ENCODE peak calls at places on chromosomes 7 and 10, in four cellular contexts. L is HepG2, S is GM12878, K is H1. B is an unnamed sample.
A peak's percentile ranks its signal among the peaks of the same experiment; 100 is the strongest.

GRCh38 chr10:29596826-29597225 is 37.9 kb downstream of the SVIL start:
- DNase-seq in L (no peak), S (no peak), K (no peak), B (no peak)

GRCh38 chr10:47458466-47459154 is 25.3 kb downstream of the ANXA8 start:
- DNase-seq in L (no peak), S (no peak), K (no peak), B (no peak)

GRCh38 chr7:108284349-108285017 is 154.3 kb upstream of the LAMB4 start:
- DNase-seq in L (no peak), S (no peak), K (no peak), B (no peak)

GRCh38 chr7:26376208-26376917 is 84.7 kb downstream of the SNX10 start:
- DNase-seq in L (peak; percentile 23), S (no peak), K (no peak), B (no peak)

GRCh38 chr10:79260803-79261740 is 86.2 kb upstream of the PPIF start:
- DNase-seq in L (peak; percentile 58), S (no peak), K (no peak), B (peak; percentile 36)

GRCh38 chr7:105617280-105618015 is 36.2 kb upstream of the EFCAB10 start:
- DNase-seq in L (no peak), S (no peak), K (no peak), B (no peak)

GRCh38 chr10:117684673-117685211 is 142.2 kb downstream of the EMX2 start:
- DNase-seq in L (no peak), S (no peak), K (no peak), B (no peak)

GRCh38 chr10:28722065-28722803 is 44.9 kb downstream of the BAMBI start:
- DNase-seq in L (no peak), S (no peak), K (peak; percentile 36), B (peak; percentile 25)

GRCh38 chr10:29151011-29151410 is 137.9 kb upstream of the LYZL1 start:
- DNase-seq in L (no peak), S (no peak), K (no peak), B (no peak)

GRCh38 chr7:71473366-71473967 is 341.5 kb downstream of the GALNT17 start:
- DNase-seq in L (no peak), S (no peak), K (no peak), B (no peak)

GRCh38 chr7:5173490-5173889 is 16.5 kb upstream of the WIPI2 start:
- DNase-seq in L (no peak), S (no peak), K (no peak), B (no peak)

GRCh38 chr7:2143450-2143849 is 89.3 kb downstream of the MAD1L1 start:
- DNase-seq in L (no peak), S (no peak), K (no peak), B (no peak)

GRCh38 chr7:7918736-7919448 is 49.7 kb upstream of the GLCCI1 start:
- DNase-seq in L (no peak), S (peak; percentile 36), K (no peak), B (no peak)

GRCh38 chr10:117499248-117500105 is 43.1 kb upstream of the EMX2 start:
- DNase-seq in L (no peak), S (no peak), K (no peak), B (no peak)

GRCh38 chr7:50307368-50308012 is 3.0 kb downstream of the IKZF1 start:
- DNase-seq in L (no peak), S (no peak), K (no peak), B (no peak)

GRCh38 chr7:50306491-50307367 is 2.2 kb downstream of the IKZF1 start:
- DNase-seq in L (no peak), S (no peak), K (no peak), B (no peak)

GRCh38 chr7:50304158-50304910 is at the start of gene IKZF1:
- DNase-seq in L (no peak), S (no peak), K (no peak), B (no peak)

GRCh38 chr7:50304911-50305621 is 550 bp downstream of the IKZF1 start:
- DNase-seq in L (no peak), S (no peak), K (no peak), B (no peak)

DNA sequence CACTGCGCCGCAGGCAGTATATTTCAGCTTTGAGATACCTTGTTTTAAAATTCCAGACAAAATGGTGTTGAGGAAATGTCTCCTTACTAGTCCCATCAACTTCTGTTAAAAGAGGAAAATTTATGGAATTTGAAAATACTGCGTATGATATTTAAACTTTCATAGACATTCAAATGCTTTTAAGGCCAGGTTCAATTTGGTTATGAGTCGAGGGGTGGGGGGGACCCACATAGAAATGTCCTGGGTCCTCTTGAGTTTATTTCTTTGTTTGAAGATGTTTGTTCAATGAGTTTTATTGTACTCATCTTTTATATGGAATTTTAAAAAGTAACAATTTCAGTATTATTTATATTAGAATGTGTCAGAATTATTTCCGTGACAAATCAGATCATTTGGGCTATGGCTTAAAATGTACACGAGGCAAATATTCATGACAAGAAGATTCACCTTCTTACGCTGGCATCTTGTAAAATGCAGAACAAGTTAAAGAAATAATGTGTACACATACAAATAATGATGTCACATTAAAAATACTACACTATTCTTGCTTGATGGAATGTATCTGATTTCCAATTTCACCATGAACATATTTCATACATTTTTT is 1.3 kb downstream of the IKZF1 start:
- DNase-seq in L (no peak), S (no peak), K (no peak), B (no peak)
- H3K4me3 ChIP-seq in L (no peak overlapping the region), S (peak overlapping the region; percentile 79), K (no peak overlapping the region), B (no peak overlapping the region)

DNA sequence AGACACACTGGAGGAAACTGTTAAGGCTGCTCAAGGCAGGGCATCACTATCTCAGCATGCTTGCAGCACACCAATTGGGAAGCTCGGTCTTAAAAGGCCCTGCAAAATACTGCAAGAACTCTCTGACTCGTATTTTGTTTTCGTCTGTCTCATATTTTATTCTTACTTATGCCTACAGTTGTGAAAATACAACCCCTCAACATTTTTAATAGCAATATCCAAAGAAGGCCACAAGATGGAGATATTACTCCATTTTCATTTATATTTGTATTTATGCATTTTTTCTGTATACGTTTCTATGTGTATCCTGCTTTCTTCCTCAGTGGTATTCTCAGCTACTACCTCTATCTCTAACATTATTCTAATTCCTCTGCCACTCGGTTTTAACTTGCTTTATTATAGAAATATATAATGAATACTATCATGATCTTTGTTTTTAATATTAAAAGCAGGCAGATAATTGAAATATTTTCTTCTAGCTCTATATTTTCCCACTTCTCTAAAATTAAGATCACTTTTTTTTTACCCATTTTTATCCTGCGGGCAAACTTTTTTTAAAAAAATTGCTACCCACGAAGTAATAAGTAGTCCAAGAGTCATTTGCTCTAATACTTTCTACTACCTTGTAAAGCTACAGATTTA is 10.0 kb downstream of the DNAJC1 start:
- DNase-seq in L (no peak), S (no peak), K (no peak), B (no peak)
- TF ChIP-seq SUZ12 in L (no peak), S (no peak), K (no peak), B (no peak)

GRCh38 chr7:143514995-143515735 is 37.5 kb downstream of the TAS2R41 start:
- DNase-seq in L (no peak), S (no peak), K (no peak), B (no peak)

GRCh38 chr7:143510854-143511592 is 33.4 kb downstream of the TAS2R41 start:
- DNase-seq in L (no peak), S (no peak), K (no peak), B (no peak)

GRCh38 chr7:143514487-143514886 is 36.8 kb downstream of the TAS2R41 start:
- DNase-seq in L (no peak), S (no peak), K (no peak), B (no peak)

GRCh38 chr7:143512488-143513340 is 35.0 kb downstream of the TAS2R41 start:
- DNase-seq in L (no peak), S (no peak), K (no peak), B (no peak)

GRCh38 chr7:143511593-143512047 is 33.9 kb downstream of the TAS2R41 start:
- DNase-seq in L (no peak), S (no peak), K (no peak), B (no peak)
- H3K36me3 ChIP-seq in L (no peaks in the 10 kb centered on the region), S (no peaks in the 10 kb centered on the region), K (no peaks in the 10 kb centered on the region), B (no peaks in the 10 kb centered on the region)

GRCh38 chr10:5692476-5693358 is 8.1 kb downstream of the TASOR2 start:
- DNase-seq in L (peak; percentile 82), S (peak; percentile 32), K (peak; percentile 23), B (no peak)
- H3K4me3 ChIP-seq in L (peak overlapping the region; percentile 76), S (peak overlapping the region; percentile 83), K (peak overlapping the region; percentile 74), B (peak overlapping the region; percentile 50)

GRCh38 chr7:139906879-139907278 is 77.8 kb downstream of the TBXAS1 start:
- DNase-seq in L (no peak), S (no peak), K (no peak), B (no peak)
- TF ChIP-seq SUZ12 in L (no peak), S (no peak), K (no peak), B (no peak)

GRCh38 chr7:22814261-22815208 is 8.1 kb downstream of the TOMM7 start:
- DNase-seq in L (peak; percentile 84), S (no peak), K (no peak), B (no peak)
- H3K36me3 ChIP-seq in L (peaks cover 3% of the 10 kb centered on the region), S (peaks cover 4% of the 10 kb centered on the region), K (peaks cover 15% of the 10 kb centered on the region), B (peaks cover 74% of the 10 kb centered on the region)

GRCh38 chr7:84136336-84136735 is 58.3 kb downstream of the SEMA3A start:
- DNase-seq in L (no peak), S (no peak), K (no peak), B (no peak)

GRCh38 chr7:84136809-84137208 is 57.8 kb downstream of the SEMA3A start:
- DNase-seq in L (no peak), S (no peak), K (no peak), B (no peak)

GRCh38 chr7:84142726-84143125 is 51.9 kb downstream of the SEMA3A start:
- DNase-seq in L (no peak), S (no peak), K (no peak), B (no peak)

GRCh38 chr7:84137812-84138211 is 56.8 kb downstream of the SEMA3A start:
- DNase-seq in L (no peak), S (no peak), K (no peak), B (no peak)

DNA sequence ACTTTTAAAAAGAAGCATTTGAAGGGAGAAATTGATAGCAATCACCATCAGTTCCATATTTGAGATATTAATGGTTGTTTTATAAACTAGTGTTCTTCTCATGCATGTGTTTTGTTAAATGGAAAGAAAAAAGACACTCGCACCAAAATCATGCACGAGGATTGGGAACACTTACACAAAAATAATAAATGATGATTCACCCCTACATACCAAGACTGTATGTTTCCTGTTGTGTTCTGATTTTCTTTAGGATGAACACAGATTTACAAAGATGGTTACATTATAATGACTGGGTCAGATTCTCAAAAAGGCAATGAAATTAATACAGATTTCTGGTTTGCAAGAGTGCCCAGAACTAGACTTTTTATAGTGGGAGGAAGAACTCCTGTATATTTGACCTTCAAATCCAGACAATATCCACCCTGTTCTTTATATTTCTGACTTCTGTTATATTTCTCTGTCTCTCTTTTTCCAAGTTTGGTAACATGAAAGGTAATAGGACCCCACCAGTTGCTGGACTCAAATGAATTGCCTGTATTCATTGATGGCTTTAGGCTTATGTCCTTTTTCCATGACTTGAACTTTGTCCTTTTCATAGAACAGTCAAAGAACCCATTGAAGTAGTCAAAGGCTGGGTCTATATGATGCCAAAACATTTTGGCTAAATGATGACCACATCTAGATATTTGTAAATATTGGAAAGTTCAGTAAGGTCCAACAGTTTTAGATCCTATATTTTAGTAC is 54.4 kb downstream of the SEMA3A start:
- DNase-seq in L (peak; percentile 79), S (no peak), K (no peak), B (no peak)
- H3K4me3 ChIP-seq in L (no peak overlapping the region), S (no peak overlapping the region), K (no peak overlapping the region), B (no peak overlapping the region)

B was measured in NT2/D1.